ENCODE peak calls at places on chromosomes 2 and 18, in nine cellular contexts. R is stomach; D is body of pancreas; Y is lower lobe of right lung; S is pancreas; I is heart left ventricle; Q is transverse colon; J is CD8-positive, alpha-beta T cell; N is colonic mucosa. Z is an unnamed sample.
A peak's percentile ranks its signal among the peaks of the same experiment; 100 is the strongest.

GRCh38 chr2:164954954-164955701 is at the start of gene SLC38A11:
- DNase-seq in R (peak; percentile 42), S (peak; percentile 70), Q (peak; percentile 22), J (no peak), I (peak; percentile 45), Y (no peak), N (peak; percentile 25), D (peak; percentile 60), Z (peak; percentile 19)

GRCh38 chr2:19073522-19073921 is 284.9 kb downstream of the OSR1 start:
- DNase-seq in S (no peak), D (no peak), Q (no peak), Y (no peak), I (no peak), R (no peak), N (no peak), J (no peak), Z (no peak)

GRCh38 chr18:34990571-34990970 is 50.6 kb upstream of the MAPRE2 start:
- DNase-seq in Y (no peak), D (no peak), J (no peak), I (peak; percentile 33), N (no peak), Q (no peak), S (no peak), R (no peak), Z (no peak)

GRCh38 chr2:199186226-199186864 is 271.4 kb downstream of the SATB2 start:
- DNase-seq in N (no peak), Q (no peak), Y (no peak), S (no peak), D (no peak), I (no peak), R (no peak), J (no peak), Z (no peak)

GRCh38 chr2:136434251-136434715 is 316.3 kb upstream of the CXCR4 start:
- DNase-seq in R (no peak), Q (no peak), J (no peak), S (no peak), D (no peak), N (no peak), I (no peak), Y (no peak), Z (no peak)

GRCh38 chr2:40279001-40279400 is 172.9 kb downstream of the SLC8A1 start:
- DNase-seq in I (no peak), S (no peak), D (no peak), J (no peak), Q (no peak), R (no peak), Y (no peak), N (no peak), Z (no peak)

GRCh38 chr2:10462178-10463083 is 14.3 kb upstream of the ODC1 start:
- DNase-seq in Q (no peak), J (no peak), Y (no peak), I (no peak), N (no peak), R (no peak), D (no peak), S (no peak), Z (no peak)

GRCh38 chr2:15223887-15224286 is 337.2 kb downstream of the NBAS start:
- DNase-seq in D (no peak), I (no peak), J (no peak), S (no peak), Y (no peak), N (no peak), Q (no peak), R (no peak), Z (no peak)

GRCh38 chr2:95381212-95382127 is 21.0 kb upstream of the FAHD2A start:
- DNase-seq in I (no peak), S (no peak), Q (no peak), J (no peak), Y (no peak), D (no peak), R (no peak), N (no peak), Z (no peak)

GRCh38 chr2:12675352-12675795 is 41.4 kb upstream of the TRIB2 start:
- DNase-seq in I (peak; percentile 51), N (no peak), J (no peak), S (no peak), D (peak; percentile 17), R (peak; percentile 64), Q (no peak), Y (no peak), Z (no peak)

GRCh38 chr2:101204400-101205095 is 48.1 kb upstream of the CNOT11 start:
- DNase-seq in I (no peak), Y (no peak), N (no peak), R (no peak), Q (no peak), D (no peak), S (no peak), J (no peak), Z (no peak)

GRCh38 chr2:240725266-240726060 is 33.8 kb downstream of the AQP12A start:
- DNase-seq in Q (no peak), Y (no peak), J (no peak), D (no peak), S (peak; percentile 56), N (no peak), R (no peak), I (no peak), Z (no peak)

DNA sequence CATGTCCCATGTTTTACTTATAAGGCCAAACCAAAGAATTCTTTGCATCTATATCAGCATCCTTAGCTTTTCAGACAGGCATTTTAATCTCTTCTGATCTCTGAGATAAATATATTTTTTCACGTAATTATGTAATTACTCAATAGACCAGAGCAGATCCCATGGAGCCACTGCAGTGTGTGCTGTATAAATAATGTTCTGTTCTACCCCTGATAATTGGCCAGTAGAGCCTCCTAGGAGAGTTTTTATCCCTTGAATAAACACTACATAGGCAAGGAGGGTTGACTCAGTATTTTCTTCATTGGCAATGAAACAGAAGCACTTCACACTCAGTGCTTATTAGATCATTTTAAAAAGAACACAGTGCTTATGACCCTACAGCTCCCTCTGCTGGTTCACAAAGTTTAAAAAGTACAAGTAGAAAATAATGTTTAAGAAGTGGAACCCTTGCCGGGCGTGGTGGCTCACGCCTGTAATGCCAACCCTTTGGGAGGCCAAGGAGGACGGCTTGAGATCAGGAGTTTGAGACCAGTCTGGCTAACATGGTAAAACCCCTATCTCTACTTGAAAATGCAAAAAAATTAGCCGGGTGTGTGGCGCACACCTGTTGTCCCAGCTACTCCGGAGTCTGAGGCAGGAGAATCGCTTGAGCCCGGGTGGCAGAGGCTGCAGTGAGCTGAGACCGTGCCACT is 91.9 kb downstream of the PPP1R1C start:
- DNase-seq in I (no peak), D (peak; percentile 48), Q (peak; percentile 14), R (peak; percentile 28), S (peak; percentile 35), J (no peak), N (peak; percentile 56), Y (no peak), Z (peak; percentile 85)
- TF ChIP-seq CTCF in I (peak; percentile 75), D (peak; percentile 86), Q (peak; percentile 68), R (no peak), S (peak; percentile 24), J (peak; percentile 47), N (peak; percentile 44), Y (peak; percentile 67), Z (peak; percentile 41)

DNA sequence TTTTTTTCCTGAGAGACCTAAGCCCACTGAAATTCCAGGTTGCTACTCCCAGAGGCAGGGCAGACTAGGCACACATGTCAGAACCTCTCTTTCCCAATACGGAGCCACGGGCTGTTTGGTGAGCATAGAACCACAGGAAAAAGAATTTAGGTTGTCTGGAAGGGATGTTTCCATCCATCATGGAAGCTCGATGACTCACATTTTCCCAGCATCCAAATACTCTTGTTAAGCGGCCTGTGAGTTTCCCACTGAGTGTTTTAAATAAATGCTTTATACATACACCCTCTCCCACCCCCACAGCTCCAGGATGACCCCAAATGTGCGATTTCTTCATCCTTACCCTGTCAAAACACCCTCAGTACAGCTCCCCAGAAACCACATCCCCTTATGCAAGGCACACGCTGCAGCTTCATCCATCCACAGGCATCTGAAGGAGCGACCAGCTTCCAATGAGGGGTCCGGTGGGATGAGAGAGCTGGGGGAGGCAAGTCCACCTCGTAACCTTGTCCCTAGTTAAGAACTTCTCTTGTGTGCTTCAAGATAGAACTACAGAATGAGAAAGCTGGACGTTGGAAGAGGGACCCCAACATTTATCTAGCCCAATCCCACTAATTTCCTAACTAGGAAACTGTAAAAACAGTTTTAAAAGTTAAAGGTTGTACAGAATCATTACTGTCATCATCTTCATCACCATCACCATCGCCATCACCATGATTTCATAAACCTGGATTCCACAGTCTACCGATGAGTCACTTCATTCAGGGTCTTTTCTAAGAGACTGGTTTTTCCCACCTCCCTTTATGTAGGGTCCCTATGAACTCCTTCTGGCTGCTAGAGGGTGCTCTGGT is 63.5 kb upstream of the FZD7 start:
- DNase-seq in D (no peak), J (no peak), I (no peak), Q (no peak), S (no peak), Y (peak; percentile 11), N (no peak), R (no peak), Z (no peak)
- H3K4me1 ChIP-seq in D (no peaks in the 10 kb centered on the region), J (peaks cover 2% of the 10 kb centered on the region), I (peaks cover 4% of the 10 kb centered on the region), Q (peaks cover 4% of the 10 kb centered on the region), S (no peaks in the 10 kb centered on the region), Y (no peaks in the 10 kb centered on the region), N (no peaks in the 10 kb centered on the region), R (no peaks in the 10 kb centered on the region), Z (no peaks in the 10 kb centered on the region)

GRCh38 chr18:51857989-51858388 is 482.0 kb upstream of the DCC start:
- DNase-seq in R (no peak), N (no peak), S (no peak), D (no peak), I (no peak), Q (no peak), Y (no peak), J (no peak), Z (no peak)

GRCh38 chr18:51864219-51864965 is 475.6 kb upstream of the DCC start:
- DNase-seq in S (peak; percentile 49), R (no peak), Y (no peak), J (no peak), D (no peak), Q (no peak), N (no peak), I (no peak), Z (no peak)

GRCh38 chr18:51861041-51861440 is 479.0 kb upstream of the DCC start:
- DNase-seq in S (no peak), Y (no peak), D (no peak), N (no peak), R (no peak), Q (no peak), I (no peak), J (no peak), Z (no peak)

GRCh38 chr18:51865538-51865937 is 474.5 kb upstream of the DCC start:
- DNase-seq in Y (no peak), J (no peak), Q (no peak), I (no peak), S (no peak), N (no peak), R (no peak), D (no peak), Z (no peak)

GRCh38 chr18:51862311-51862710 is 477.7 kb upstream of the DCC start:
- DNase-seq in Q (no peak), I (no peak), J (no peak), N (no peak), S (no peak), R (no peak), D (no peak), Y (no peak), Z (no peak)
- H3K9me3 ChIP-seq in Q (no peaks in the 10 kb centered on the region), I (no peaks in the 10 kb centered on the region), J (no peaks in the 10 kb centered on the region), N (no peaks in the 10 kb centered on the region), S (no peaks in the 10 kb centered on the region), R (peaks cover 10% of the 10 kb centered on the region), D (no peaks in the 10 kb centered on the region), Y (no peaks in the 10 kb centered on the region), Z (peaks cover 2% of the 10 kb centered on the region)

DNA sequence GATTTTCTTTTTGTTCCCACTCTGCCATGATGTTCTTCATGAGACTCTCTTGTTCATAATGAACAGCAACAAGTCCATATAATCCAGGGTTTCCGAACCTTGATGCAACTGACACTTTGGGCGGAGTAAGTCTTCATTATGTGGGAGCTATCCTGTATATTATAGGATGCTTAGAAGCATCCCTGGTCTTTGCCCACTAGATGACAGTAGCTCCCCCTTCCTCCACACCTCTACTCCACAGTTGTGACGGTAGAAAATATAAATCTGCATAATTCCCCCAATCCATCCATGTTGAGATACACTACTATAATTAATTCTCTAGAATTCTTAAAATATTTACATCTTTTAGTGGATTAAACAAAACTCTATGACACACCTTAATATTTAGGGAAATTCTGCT is 482.2 kb upstream of the CELF4 start:
- DNase-seq in R (no peak), Y (no peak), D (no peak), I (no peak), J (no peak), N (no peak), S (no peak), Q (no peak), Z (no peak)
- TF ChIP-seq CTCF in R (no peak), Y (no peak), D (no peak), I (no peak), J (no peak), N (no peak), S (no peak), Q (no peak), Z (no peak)